ENCODE peak calls at places on chromosomes 4 and X, in eight cellular contexts. Y is stimulated activated CD4-positive, alpha-beta T cell treated with anti-CD3 and anti-CD28 coated beads, TNF-alpha, amount 100 ng/mL, for 4 hours; L is caudate nucleus; U is NCI-H345; N is kidney tubule cell; V is AG04449; D is fibroblast of the aortic adventitia; K is glutamatergic neuron. G is an unnamed sample.

GRCh38 chr4:83535945-83536648 is at the start of gene GPAT3:
- DNase-seq in Y (peak; percentile 48), L (peak; percentile 68), U (peak; percentile 75), N (peak; percentile 82), V (no peak), D (peak; percentile 62), K (peak; percentile 41), G (peak; percentile 76)

GRCh38 chr4:78293348-78293747 is 236.2 kb downstream of the FRAS1 start:
- DNase-seq in Y (no peak), L (no peak), U (no peak), N (peak; percentile 22), V (peak; percentile 53), D (peak; percentile 76), K (no peak), G (no peak)

GRCh38 chr4:7423801-7424552 is 10.8 kb downstream of the PSAPL1 start:
- DNase-seq in Y (no peak), L (no peak), U (no peak), N (no peak), V (no peak), D (no peak), K (no peak), G (no peak)

GRCh38 chr4:169583563-169583962 is 28.8 kb downstream of the NEK1 start:
- DNase-seq in Y (no peak), L (no peak), U (no peak), N (no peak), V (no peak), D (no peak), K (no peak), G (no peak)

GRCh38 chr4:6032249-6033244 is 14.3 kb upstream of the C4orf50 start:
- DNase-seq in Y (no peak), L (no peak), U (peak; percentile 85), N (peak; percentile 50), V (no peak), D (peak; percentile 3), K (no peak), G (peak; percentile 5)

GRCh38 chr4:10198365-10198764 is 81.8 kb upstream of the WDR1 start:
- DNase-seq in Y (no peak), L (no peak), U (no peak), N (peak; percentile 0), V (no peak), D (no peak), K (no peak), G (no peak)

GRCh38 chr4:155025762-155026457 is 182.5 kb upstream of the NPY2R start:
- DNase-seq in Y (no peak), L (no peak), U (no peak), N (peak; percentile 51), V (no peak), D (peak; percentile 63), K (peak; percentile 63), G (peak; percentile 89)

GRCh38 chr4:156642161-156642560 is 329.4 kb downstream of the PDGFC start:
- DNase-seq in Y (no peak), L (no peak), U (no peak), N (no peak), V (no peak), D (no peak), K (no peak), G (no peak)

GRCh38 chr4:10369517-10369916 is 87.7 kb downstream of the ZNF518B start:
- DNase-seq in Y (no peak), L (no peak), U (no peak), N (no peak), V (no peak), D (no peak), K (no peak), G (no peak)

GRCh38 chrX:65679071-65679540 is 11.7 kb downstream of the MSN start:
- DNase-seq in Y (no peak), L (no peak), U (no peak), N (peak; percentile 87), V (no peak), D (peak; percentile 64), K (no peak), G (peak; percentile 18)

GRCh38 chr4:158599150-158599549 is 72.5 kb downstream of the C4orf46 start:
- DNase-seq in Y (no peak), L (no peak), U (no peak), N (no peak), V (no peak), D (peak; percentile 27), K (no peak), G (peak; percentile 44)

GRCh38 chr4:182073278-182073677 is 169.9 kb upstream of the TENM3 start:
- DNase-seq in Y (no peak), L (no peak), U (no peak), N (no peak), V (no peak), D (no peak), K (no peak), G (no peak)

GRCh38 chrX:11261260-11261659 is 32.0 kb upstream of the AMELX start:
- DNase-seq in Y (no peak), L (no peak), U (no peak), N (peak; percentile 52), V (no peak), D (peak; percentile 73), K (no peak), G (no peak)

GRCh38 chrX:113790987-113791386 is 792.9 kb upstream of the HTR2C start:
- DNase-seq in Y (no peak), L (no peak), U (no peak), N (no peak), V (no peak), D (no peak), K (no peak), G (no peak)

GRCh38 chrX:68599256-68600152 is 48.0 kb upstream of the STARD8 start:
- DNase-seq in Y (no peak), L (no peak), U (no peak), N (peak; percentile 8), V (no peak), D (peak; percentile 21), K (no peak), G (peak; percentile 6)

GRCh38 chr4:169270156-169270809 is 473 bp downstream of the SH3RF1 start:
- DNase-seq in Y (no peak), L (peak; percentile 82), U (peak; percentile 33), N (peak; percentile 56), V (no peak), D (peak; percentile 58), K (peak; percentile 65), G (peak; percentile 74)

GRCh38 chrX:71911731-71912050 is 1.0 kb downstream of the NHSL2 start:
- DNase-seq in Y (no peak), L (no peak), U (no peak), N (no peak), V (no peak), D (no peak), K (peak; percentile 41), G (peak; percentile 14)

GRCh38 chr4:108933046-108933445 is 170.2 kb upstream of the ETNPPL start:
- DNase-seq in Y (no peak), L (no peak), U (no peak), N (no peak), V (no peak), D (no peak), K (no peak), G (no peak)

GRCh38 chr4:47498899-47499298 is 13.8 kb downstream of the ATP10D start:
- DNase-seq in Y (no peak), L (no peak), U (no peak), N (no peak), V (no peak), D (no peak), K (no peak), G (no peak)

GRCh38 chr4:6472387-6473263 is at the start of gene PPP2R2C:
- DNase-seq in Y (no peak), L (no peak), U (peak; percentile 19), N (no peak), V (no peak), D (no peak), K (peak; percentile 46), G (no peak)

GRCh38 chrX:120647127-120647526 is 17.3 kb upstream of the C1GALT1C1 start:
- DNase-seq in Y (no peak), L (no peak), U (no peak), N (no peak), V (no peak), D (no peak), K (no peak), G (no peak)

GRCh38 chr4:147813107-147813773 is 81.4 kb downstream of the ARHGAP10 start:
- DNase-seq in Y (no peak), L (no peak), U (no peak), N (no peak), V (no peak), D (no peak), K (no peak), G (no peak)

GRCh38 chrX:10525381-10525780 is 95.0 kb downstream of the MID1 start:
- DNase-seq in Y (no peak), L (no peak), U (no peak), N (no peak), V (no peak), D (no peak), K (no peak), G (no peak)

GRCh38 chr4:57401586-57401985 is 291.4 kb upstream of the IGFBP7 start:
- DNase-seq in Y (no peak), L (no peak), U (no peak), N (no peak), V (no peak), D (no peak), K (no peak), G (no peak)

GRCh38 chr4:177242651-177243296 is 66.9 kb upstream of the NEIL3 start:
- DNase-seq in Y (no peak), L (no peak), U (no peak), N (no peak), V (no peak), D (peak; percentile 19), K (no peak), G (no peak)

GRCh38 chrX:81957900-81958545 is 756.1 kb downstream of the SH3BGRL start:
- DNase-seq in Y (no peak), L (no peak), U (no peak), N (peak; percentile 46), V (no peak), D (no peak), K (no peak), G (peak; percentile 68)